ENCODE peak calls at places on chromosomes 2 and 18, in six cellular contexts. E, L, H, P, T and O are unnamed samples.
A peak's percentile ranks its signal among the peaks of the same experiment; 100 is the strongest.

GRCh38 chr2:10188211-10188610 is 65.7 kb downstream of the RRM2 start:
- DNase-seq in H (no peak), E (no peak), T (no peak), P (peak; percentile 21), L (peak; percentile 31), O (peak; percentile 54)

GRCh38 chr2:215764441-215765048 is 248.8 kb downstream of the MREG start:
- DNase-seq in E (no peak), H (no peak), L (peak; percentile 69), T (no peak), P (peak; percentile 66), O (peak; percentile 67)

GRCh38 chr18:62521082-62521481 is 1.7 kb upstream of the ZCCHC2 start:
- DNase-seq in E (no peak), T (no peak), P (no peak), H (no peak), L (no peak), O (no peak)

GRCh38 chr2:177683473-177684069 is 291.0 kb downstream of the AGPS start:
- DNase-seq in T (no peak), L (no peak), E (no peak), H (no peak), P (no peak), O (no peak)

GRCh38 chr2:150591901-150592300 is 104.4 kb upstream of the RND3 start:
- DNase-seq in E (no peak), H (no peak), T (no peak), L (peak; percentile 52), P (peak; percentile 55), O (no peak)

GRCh38 chr2:196160101-196160500 is 11.3 kb downstream of the STK17B start:
- DNase-seq in T (no peak), P (peak; percentile 96), H (no peak), E (peak; percentile 91), L (peak; percentile 96), O (peak; percentile 98)

GRCh38 chr2:37827911-37828411 is 97.1 kb upstream of the RMDN2 start:
- DNase-seq in L (peak; percentile 79), T (no peak), P (peak; percentile 54), H (no peak), E (no peak), O (peak; percentile 79)

GRCh38 chr2:8803658-8804379 is 33.6 kb downstream of the KIDINS220 start:
- DNase-seq in L (peak; percentile 94), T (peak; percentile 73), E (peak; percentile 57), P (peak; percentile 93), H (no peak), O (peak; percentile 97)

GRCh38 chr2:241321033-241321432 is 5.3 kb downstream of the SEPTIN2 start:
- DNase-seq in E (no peak), T (no peak), P (no peak), H (no peak), L (no peak), O (no peak)

GRCh38 chr2:117835990-117836760 is 21.7 kb downstream of the DDX18 start:
- DNase-seq in P (peak; percentile 82), L (peak; percentile 86), T (peak; percentile 82), H (peak; percentile 91), E (peak; percentile 52), O (peak; percentile 89)

GRCh38 chr18:24271381-24272331 is 126.0 kb downstream of the OSBPL1A start:
- DNase-seq in P (peak; percentile 83), H (peak; percentile 91), L (peak; percentile 78), T (peak; percentile 80), E (peak; percentile 35), O (peak; percentile 80)

GRCh38 chr18:48785091-48785614 is 165.6 kb downstream of the SMAD7 start:
- DNase-seq in E (no peak), P (no peak), H (peak; percentile 87), L (no peak), T (no peak), O (no peak)

GRCh38 chr18:37663446-37663845 is 97.8 kb upstream of the CELF4 start:
- DNase-seq in P (no peak), L (no peak), H (no peak), E (no peak), T (no peak), O (no peak)

GRCh38 chr2:237136824-237137223 is 51.1 kb downstream of the COPS8 start:
- DNase-seq in E (no peak), P (no peak), H (no peak), T (no peak), L (no peak), O (no peak)

GRCh38 chr2:122081743-122082142 is 326.3 kb downstream of the TSN start:
- DNase-seq in L (no peak), P (no peak), H (no peak), T (no peak), E (no peak), O (no peak)

GRCh38 chr2:222398446-222398885 is 25.9 kb upstream of the SGPP2 start:
- DNase-seq in T (no peak), L (peak; percentile 20), H (no peak), P (no peak), E (no peak), O (no peak)

GRCh38 chr2:25174192-25174861 is 5.9 kb upstream of the POMC start:
- DNase-seq in E (no peak), T (no peak), P (no peak), L (no peak), H (no peak), O (no peak)

GRCh38 chr18:70422061-70422965 is 133.5 kb downstream of the SOCS6 start:
- DNase-seq in T (peak; percentile 67), L (peak; percentile 94), P (peak; percentile 95), H (no peak), E (peak; percentile 76), O (peak; percentile 97)

GRCh38 chr2:9331704-9332103 is 91.6 kb downstream of the ITGB1BP1 start:
- DNase-seq in T (no peak), H (no peak), P (peak; percentile 45), L (peak; percentile 73), E (no peak), O (peak; percentile 68)

GRCh38 chr18:48948112-48949050 is 2.4 kb downstream of the SMAD7 start:
- DNase-seq in P (peak; percentile 78), L (peak; percentile 74), E (no peak), H (peak; percentile 90), T (no peak), O (peak; percentile 85)

GRCh38 chr2:171272039-171272438 is 111.3 kb upstream of the TLK1 start:
- DNase-seq in T (peak; percentile 81), P (peak; percentile 91), L (peak; percentile 91), E (peak; percentile 91), H (no peak), O (peak; percentile 86)

GRCh38 chr2:177031435-177032222 is 181.0 kb upstream of the HNRNPA3 start:
- DNase-seq in P (no peak), T (no peak), E (no peak), H (no peak), L (no peak), O (no peak)

GRCh38 chr2:197786010-197786877 is 1.1 kb upstream of the BOLL start:
- DNase-seq in L (no peak), P (no peak), T (peak; percentile 30), H (peak; percentile 84), E (no peak), O (no peak)

GRCh38 chr2:28052691-28053090 is 162.2 kb downstream of the BABAM2 start:
- DNase-seq in P (peak; percentile 29), E (no peak), L (peak; percentile 77), T (no peak), H (no peak), O (peak; percentile 12)

GRCh38 chr2:194223173-194223670 is 1433.8 kb upstream of the SLC39A10 start:
- DNase-seq in E (no peak), P (no peak), L (no peak), H (no peak), T (no peak), O (no peak)

GRCh38 chr2:181077128-181077709 is 96.8 kb downstream of the UBE2E3 start:
- DNase-seq in T (no peak), L (peak; percentile 77), P (peak; percentile 61), H (no peak), E (peak; percentile 22), O (peak; percentile 79)

GRCh38 chr2:16950436-16950835 is 284.8 kb upstream of the CYRIA start:
- DNase-seq in L (no peak), H (no peak), P (no peak), E (peak; percentile 24), T (no peak), O (no peak)

GRCh38 chr2:46236006-46236875 is 61.0 kb upstream of the EPAS1 start:
- DNase-seq in L (no peak), H (no peak), P (no peak), E (no peak), T (no peak), O (no peak)

GRCh38 chr18:42196651-42197050 is 241.6 kb downstream of the PIK3C3 start:
- DNase-seq in L (no peak), T (no peak), E (no peak), P (peak; percentile 32), H (no peak), O (peak; percentile 7)

GRCh38 chr2:45173513-45173912 is 164.3 kb upstream of the SIX2 start:
- DNase-seq in L (peak; percentile 96), T (peak; percentile 32), E (peak; percentile 34), P (peak; percentile 87), H (no peak), O (peak; percentile 90)
- TF ChIP-seq CTCF in L (no peak), T (no peak), E (no peak), P (no peak), H (no peak), O (peak; percentile 18)

DNA sequence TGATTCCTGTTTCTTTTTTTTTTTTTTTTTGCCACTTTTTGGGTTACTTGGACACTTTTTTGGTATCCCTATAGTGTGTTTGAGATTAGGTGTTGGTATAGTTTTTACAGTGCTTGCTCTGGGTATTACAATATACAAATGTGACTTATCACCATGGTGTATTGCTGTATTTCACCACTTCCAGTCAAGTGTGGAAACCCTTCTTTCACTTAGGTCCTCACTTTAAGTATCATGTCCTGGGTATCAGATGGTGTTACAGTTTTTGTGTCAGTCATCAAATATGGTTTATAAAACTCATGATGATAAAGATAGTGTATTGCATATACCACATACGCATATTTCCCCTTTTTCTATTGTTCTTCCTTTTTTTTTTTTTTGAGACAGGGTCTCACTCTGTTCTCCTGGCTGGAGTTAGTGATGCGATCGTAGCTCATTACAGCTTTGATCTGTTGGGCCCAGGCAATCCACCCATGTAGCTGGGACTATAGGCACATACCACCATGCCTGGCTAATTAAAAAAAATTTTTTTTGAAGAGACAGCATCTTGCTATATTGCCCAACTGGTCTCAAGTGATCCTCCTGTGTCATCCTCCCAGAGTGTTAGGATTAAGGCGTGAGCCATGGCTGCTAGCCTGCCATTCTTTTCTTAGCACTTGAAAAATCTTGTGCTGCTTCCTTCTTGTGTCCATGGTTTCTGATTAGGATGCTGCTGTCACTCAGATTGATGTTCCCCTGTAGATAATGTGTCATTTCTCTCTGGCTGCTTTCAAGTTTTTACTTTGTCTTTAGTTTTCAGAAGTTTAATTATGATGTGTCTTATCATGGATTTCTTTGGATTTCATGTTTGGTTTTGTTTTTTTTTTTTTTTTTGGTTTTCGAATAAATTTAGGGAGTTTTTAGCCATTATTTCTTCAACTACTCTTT is 2.1 kb downstream of the ATP9B start:
- DNase-seq in E (no peak), P (no peak), L (no peak), T (no peak), H (no peak), O (no peak)
- H3K4me3 ChIP-seq in E (no peak overlapping the region), P (no peak overlapping the region), L (no peak overlapping the region), T (no peak overlapping the region), H (no peak overlapping the region), O (no peak overlapping the region)

GRCh38 chr2:186365406-186365805 is 120.7 kb upstream of the ZC3H15 start:
- DNase-seq in L (peak; percentile 16), T (no peak), H (no peak), E (no peak), P (no peak), O (no peak)
- TF ChIP-seq CTCF in L (no peak), T (no peak), H (no peak), E (no peak), P (no peak), O (no peak)

DNA sequence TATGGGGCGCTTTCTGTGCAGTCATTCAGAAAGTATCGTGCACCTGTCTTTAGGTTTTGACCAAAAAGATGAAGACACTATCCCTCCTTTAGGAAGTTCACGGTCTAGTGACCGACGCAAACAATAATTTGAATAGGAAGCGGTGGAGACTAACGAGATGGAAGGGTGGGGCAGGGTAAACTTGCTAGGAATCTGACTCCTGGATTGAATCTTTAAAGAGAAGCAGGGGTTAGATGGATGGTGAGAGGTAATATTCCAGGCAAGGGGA is 636 bp upstream of the TXNL1 start:
- DNase-seq in P (no peak), E (no peak), T (no peak), H (no peak), L (no peak), O (no peak)
- H3K4me3 ChIP-seq in P (peak overlapping the region; percentile 92), E (peak overlapping the region; percentile 65), T (peak overlapping the region; percentile 1), H (peak overlapping the region; percentile 28), L (peak overlapping the region; percentile 95), O (peak overlapping the region; percentile 55)